ENCODE peak calls at places on chromosomes 7 and 10, in seven cellular contexts. R is H9, X is H1, C is IMR-90, Z is neuronal stem cell, B is trophoblast cell, G is mesenchymal stem cell. N is an unnamed sample.

GRCh38 chr7:151377406-151377805 is 32.4 kb downstream of the WDR86 start:
- DNase-seq in G (no peak), R (no peak), X (no peak), Z (no peak), B (no peak), C (no peak), N (no peak)

GRCh38 chr10:5534880-5535856 is 10.4 kb downstream of the CALML3 start:
- DNase-seq in G (peak), C (peak), Z (no peak), B (peak), X (no peak), R (no peak), N (no peak)

GRCh38 chr7:48052748-48053147 is 17.4 kb downstream of the C7orf57 start:
- DNase-seq in Z (no peak), R (no peak), G (peak), X (no peak), C (peak), B (peak), N (peak)

GRCh38 chr7:102888561-102889233 is 24.1 kb upstream of the LRRC17 start:
- DNase-seq in R (no peak), B (peak), G (no peak), X (no peak), C (no peak), Z (no peak), N (no peak)

GRCh38 chr7:73893342-73894101 is 32.6 kb downstream of the TMEM270 start:
- DNase-seq in R (no peak), X (no peak), Z (no peak), C (peak), G (no peak), B (no peak), N (no peak)

GRCh38 chr10:110556993-110557601 is 10.4 kb upstream of the SMC3 start:
- DNase-seq in C (peak), B (peak), G (peak), X (peak), Z (peak), R (peak), N (peak)

GRCh38 chr10:125269716-125270115 is 109.4 kb upstream of the CTBP2 start:
- DNase-seq in G (no peak), C (no peak), X (no peak), R (no peak), B (no peak), Z (no peak), N (no peak)

GRCh38 chr7:17207220-17207619 is 91.2 kb upstream of the AHR start:
- DNase-seq in R (no peak), B (no peak), X (no peak), C (peak), Z (no peak), G (no peak), N (no peak)

GRCh38 chr7:139828880-139829653 is at the start of gene TBXAS1:
- DNase-seq in G (no peak), B (peak), Z (no peak), X (no peak), R (no peak), C (peak), N (peak)

GRCh38 chr7:102389810-102390209 is 6.4 kb upstream of the PRKRIP1 start:
- DNase-seq in C (no peak), G (no peak), R (no peak), Z (no peak), X (no peak), B (no peak), N (no peak)

GRCh38 chr7:158734861-158735260 is 30.3 kb upstream of the NCAPG2 start:
- DNase-seq in B (peak), R (no peak), Z (no peak), X (no peak), G (peak), C (peak), N (no peak)

GRCh38 chr10:13184726-13185514 is 23.6 kb downstream of the MCM10 start:
- DNase-seq in B (peak), C (no peak), R (no peak), X (no peak), G (no peak), Z (no peak), N (no peak)

GRCh38 chr10:128263891-128264688 is 137.9 kb upstream of the MKI67 start:
- DNase-seq in C (peak), G (peak), X (peak), Z (peak), B (peak), R (peak), N (peak)

GRCh38 chr7:158854681-158855081 is 1.7 kb upstream of the DYNC2I1 start:
- DNase-seq in G (no peak), Z (no peak), X (no peak), R (no peak), C (no peak), B (no peak), N (no peak)

GRCh38 chr7:16586081-16586874 is 59.3 kb downstream of the ANKMY2 start:
- DNase-seq in C (no peak), G (no peak), Z (no peak), B (no peak), X (no peak), R (no peak), N (no peak)

GRCh38 chr10:67697646-67698245 is 1.8 kb upstream of the CTNNA3 start:
- DNase-seq in C (peak), G (peak), X (no peak), B (peak), Z (no peak), R (no peak), N (peak)

GRCh38 chr7:38550881-38551280 is 80.3 kb downstream of the AMPH start:
- DNase-seq in X (no peak), C (no peak), G (no peak), B (no peak), R (no peak), Z (no peak), N (no peak)

GRCh38 chr7:142329062-142329788 is 71.4 kb upstream of the PRSS58 start:
- DNase-seq in R (no peak), B (peak), G (no peak), X (no peak), C (no peak), Z (no peak), N (no peak)

GRCh38 chr7:75734586-75735047 is 4.1 kb downstream of the HIP1 start:
- DNase-seq in R (no peak), C (peak), Z (no peak), B (peak), X (no peak), G (peak), N (peak)

GRCh38 chr7:35003679-35004278 is 33.5 kb downstream of the DPY19L1 start:
- DNase-seq in X (no peak), Z (no peak), C (peak), G (peak), B (peak), R (no peak), N (peak)

GRCh38 chr10:92124524-92125168 is 166.2 kb downstream of the CPEB3 start:
- DNase-seq in C (peak), G (peak), R (no peak), Z (no peak), B (no peak), X (no peak), N (no peak)

GRCh38 chr7:3950249-3950648 is 649.2 kb downstream of the SDK1 start:
- DNase-seq in X (no peak), Z (no peak), B (no peak), G (no peak), R (no peak), C (no peak), N (no peak)

GRCh38 chr7:3951656-3952055 is 650.6 kb downstream of the SDK1 start:
- DNase-seq in R (no peak), B (peak), Z (no peak), X (no peak), G (no peak), C (no peak), N (no peak)

GRCh38 chr7:3953946-3954345 is 652.9 kb downstream of the SDK1 start:
- DNase-seq in G (no peak), X (no peak), R (no peak), B (no peak), Z (no peak), C (no peak), N (no peak)

GRCh38 chr7:3955026-3955425 is 654.0 kb downstream of the SDK1 start:
- DNase-seq in R (no peak), C (no peak), G (no peak), B (no peak), Z (no peak), X (no peak), N (no peak)

GRCh38 chr7:3953133-3953532 is 652.1 kb downstream of the SDK1 start:
- DNase-seq in B (no peak), R (no peak), Z (no peak), C (no peak), G (no peak), X (no peak), N (peak)
- H3K23ac ChIP-seq in B (no peak), R (no peak), Z (no peak), C (no peak), G (no peak), X (no peak), N (no peak)

GRCh38 chr7:36607741-36608140 is 116.6 kb downstream of the AOAH start:
- DNase-seq in X (no peak), B (no peak), Z (no peak), G (no peak), C (no peak), R (no peak), N (no peak)
- H4K8ac ChIP-seq in X (no peak), B (no peak), Z (no peak), G (no peak), C (no peak), R (no peak), N (no peak)

DNA sequence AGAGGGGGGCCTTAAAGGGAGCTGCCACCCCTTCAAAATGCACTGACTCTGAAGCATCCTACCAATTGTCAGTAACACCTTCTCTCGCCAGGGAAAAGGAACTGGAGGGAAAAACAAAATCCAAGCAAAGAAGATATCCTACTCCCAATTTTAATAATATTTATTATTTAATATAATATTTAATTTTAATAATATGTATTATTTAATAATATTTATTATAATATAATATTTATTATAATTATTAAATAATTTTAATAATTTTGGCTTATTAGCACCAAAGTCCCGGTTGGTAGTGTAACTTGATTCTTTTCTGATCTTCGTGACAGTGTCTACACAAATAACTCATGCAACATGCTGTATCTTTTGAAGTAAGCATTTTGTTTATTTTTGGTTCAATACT is 58.6 kb upstream of the AGBL3 start:
- DNase-seq in X (no peak), R (no peak), G (no peak), B (no peak), C (no peak), Z (no peak), N (no peak)
- H3K18ac ChIP-seq in X (no peak), R (no peak), G (no peak), B (no peak), C (no peak), Z (no peak), N (no peak)

GRCh38 chr7:148918058-148918596 is 34.0 kb upstream of the EZH2 start:
- DNase-seq in R (no peak), G (no peak), X (no peak), C (no peak), B (no peak), Z (no peak), N (no peak)
- H3K23ac ChIP-seq in R (no peak), G (no peak), X (no peak), C (no peak), B (no peak), Z (no peak), N (no peak)

GRCh38 chr7:49624611-49625010 is 148.8 kb upstream of the VWC2 start:
- DNase-seq in Z (no peak), B (no peak), G (no peak), X (no peak), R (no peak), C (no peak), N (no peak)

GRCh38 chr7:49623943-49624342 is 149.5 kb upstream of the VWC2 start:
- DNase-seq in C (no peak), B (no peak), X (no peak), Z (no peak), G (no peak), R (no peak), N (no peak)
- H4K8ac ChIP-seq in C (no peak), B (no peak), X (no peak), Z (no peak), G (no peak), R (no peak), N (no peak)

DNA sequence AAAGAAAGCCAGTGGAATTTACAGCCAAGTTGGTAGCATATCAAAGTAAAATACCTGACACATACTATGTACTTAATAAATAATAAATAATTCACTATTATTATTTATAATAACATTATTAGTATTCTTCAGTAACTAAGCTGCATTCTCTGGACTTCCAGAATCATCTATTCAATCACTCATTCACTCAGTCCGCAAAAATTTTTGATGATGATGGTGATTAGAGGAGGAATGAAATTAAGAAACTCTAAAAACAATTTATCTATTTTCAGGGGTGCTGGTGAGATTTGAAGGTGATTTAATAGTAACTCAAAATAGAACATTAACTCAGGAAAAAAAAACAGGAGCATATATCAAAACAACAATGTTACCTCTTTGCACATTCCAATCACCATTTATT is 3.2 kb upstream of the LIPN start:
- DNase-seq in X (no peak), G (no peak), Z (no peak), B (no peak), R (no peak), C (no peak), N (no peak)
- H3K18ac ChIP-seq in X (no peak), G (no peak), Z (no peak), B (no peak), R (no peak), C (no peak), N (no peak)